ENCODE peak calls at places on chromosomes 2 and 18, in nine cellular contexts. V, U, E, D, N, Y, Q, G and C are unnamed samples.

GRCh38 chr18:27750014-27750413 is 426.9 kb downstream of the CDH2 start:
- DNase-seq in V (no peak), U (peak; percentile 77), E (peak; percentile 53), D (peak; percentile 45), N (no peak), Y (no peak), Q (peak; percentile 66), G (peak; percentile 29), C (no peak)

GRCh38 chr2:235541016-235541415 is 47.2 kb downstream of the AGAP1 start:
- DNase-seq in V (no peak), U (no peak), E (no peak), D (no peak), N (no peak), Y (peak; percentile 2), Q (no peak), G (no peak), C (no peak)

GRCh38 chr2:38037757-38038615 is 38.0 kb downstream of the CYP1B1 start:
- DNase-seq in V (peak; percentile 54), U (no peak), E (no peak), D (no peak), N (no peak), Y (peak; percentile 75), Q (peak; percentile 74), G (peak; percentile 39), C (no peak)

GRCh38 chr18:34990571-34990970 is 50.6 kb upstream of the MAPRE2 start:
- DNase-seq in V (no peak), U (peak; percentile 47), E (no peak), D (no peak), N (no peak), Y (no peak), Q (peak; percentile 51), G (no peak), C (no peak)

GRCh38 chr2:121648206-121648605 is 1.1 kb downstream of the CLASP1 start:
- DNase-seq in V (no peak), U (no peak), E (no peak), D (no peak), N (no peak), Y (no peak), Q (peak; percentile 60), G (no peak), C (no peak)

GRCh38 chr2:39216495-39217191 is 27.1 kb downstream of the CDKL4 start:
- DNase-seq in V (no peak), U (no peak), E (no peak), D (peak; percentile 27), N (no peak), Y (no peak), Q (no peak), G (no peak), C (no peak)

GRCh38 chr2:59032469-59032868 is 791.3 kb upstream of the FANCL start:
- DNase-seq in V (no peak), U (no peak), E (no peak), D (no peak), N (no peak), Y (no peak), Q (no peak), G (no peak), C (no peak)

GRCh38 chr2:128187032-128187654 is 96.1 kb downstream of the UGGT1 start:
- DNase-seq in V (no peak), U (peak; percentile 27), E (no peak), D (no peak), N (no peak), Y (no peak), Q (peak; percentile 66), G (no peak), C (no peak)

GRCh38 chr2:33267043-33267442 is 209.4 kb upstream of the RASGRP3 start:
- DNase-seq in V (no peak), U (no peak), E (no peak), D (no peak), N (no peak), Y (no peak), Q (no peak), G (no peak), C (no peak)

GRCh38 chr2:190722061-190722759 is 73.3 kb downstream of the NAB1 start:
- DNase-seq in V (no peak), U (peak; percentile 17), E (no peak), D (no peak), N (no peak), Y (no peak), Q (no peak), G (no peak), C (no peak)

GRCh38 chr2:222982010-222982908 is 69.7 kb upstream of the KCNE4 start:
- DNase-seq in V (peak; percentile 46), U (peak; percentile 52), E (no peak), D (peak; percentile 56), N (no peak), Y (peak; percentile 67), Q (peak; percentile 92), G (peak; percentile 47), C (no peak)

GRCh38 chr2:216927163-216927562 is 67.3 kb upstream of the TNP1 start:
- DNase-seq in V (no peak), U (no peak), E (no peak), D (no peak), N (no peak), Y (no peak), Q (no peak), G (no peak), C (no peak)

GRCh38 chr2:185255566-185255965 is 483.0 kb upstream of the FSIP2 start:
- DNase-seq in V (no peak), U (peak; percentile 56), E (no peak), D (no peak), N (no peak), Y (no peak), Q (no peak), G (no peak), C (no peak)

GRCh38 chr2:176122266-176122632 is 270 bp upstream of the HOXD9 start:
- DNase-seq in V (no peak), U (no peak), E (no peak), D (no peak), N (no peak), Y (no peak), Q (no peak), G (no peak), C (no peak)

GRCh38 chr2:188884051-188884450 is 90.1 kb upstream of the COL3A1 start:
- DNase-seq in V (no peak), U (no peak), E (no peak), D (no peak), N (no peak), Y (no peak), Q (peak; percentile 47), G (no peak), C (no peak)

GRCh38 chr2:220544049-220544448 is 916.6 kb downstream of the SLC4A3 start:
- DNase-seq in V (no peak), U (no peak), E (no peak), D (no peak), N (no peak), Y (no peak), Q (no peak), G (no peak), C (no peak)

GRCh38 chr2:174595904-174596397 is 1.7 kb downstream of the WIPF1 start:
- DNase-seq in V (no peak), U (no peak), E (no peak), D (no peak), N (no peak), Y (no peak), Q (peak; percentile 24), G (no peak), C (no peak)

GRCh38 chr2:178193823-178194599 is at the start of gene OSBPL6:
- DNase-seq in V (peak; percentile 87), U (peak; percentile 84), E (peak; percentile 64), D (peak; percentile 81), N (no peak), Y (peak; percentile 81), Q (peak; percentile 94), G (peak; percentile 72), C (peak; percentile 92)

GRCh38 chr18:46754661-46755292 is 2.1 kb downstream of the ST8SIA5 start:
- DNase-seq in V (no peak), U (no peak), E (no peak), D (no peak), N (no peak), Y (no peak), Q (no peak), G (peak; percentile 33), C (no peak)

GRCh38 chr2:233976690-233977294 is 59.6 kb downstream of the TRPM8 start:
- DNase-seq in V (no peak), U (peak; percentile 85), E (no peak), D (no peak), N (no peak), Y (no peak), Q (peak; percentile 75), G (no peak), C (no peak)

GRCh38 chr18:45175505-45175904 is 439.8 kb upstream of the SLC14A2 start:
- DNase-seq in V (no peak), U (no peak), E (no peak), D (no peak), N (no peak), Y (no peak), Q (no peak), G (no peak), C (no peak)

GRCh38 chr2:15896859-15897258 is 43.5 kb upstream of the MYCN start:
- DNase-seq in V (no peak), U (no peak), E (no peak), D (no peak), N (no peak), Y (no peak), Q (no peak), G (no peak), C (no peak)